ENCODE peak calls at places on chromosome 19, in five cellular contexts. S is T follicular helper cell, Z is smooth muscle cell of the brain vasculature, M is ELR, L is hippocampal formation. E is an unnamed sample.

GRCh38 chr19:17484520-17485180 is 14.3 kb downstream of the SLC27A1 start:
- DNase-seq in Z (no peak), L (no peak), M (no peak), S (no peak), E (no peak)

GRCh38 chr19:54329476-54330165 is 9.3 kb downstream of the LILRA4 start:
- DNase-seq in L (no peak), M (no peak), S (no peak), Z (no peak), E (no peak)

GRCh38 chr19:1468274-1469199 is 10.5 kb downstream of the C19orf25 start:
- DNase-seq in L (no peak), S (no peak), M (peak), Z (no peak), E (no peak)

GRCh38 chr19:54104998-54105715 is 2.5 kb downstream of the NDUFA3 start:
- DNase-seq in S (no peak), L (no peak), Z (no peak), M (no peak), E (no peak)

GRCh38 chr19:48368942-48369341 is 4.8 kb downstream of the SYNGR4 start:
- DNase-seq in L (no peak), S (no peak), Z (no peak), M (no peak), E (no peak)

GRCh38 chr19:5032101-5032967 is 63.4 kb downstream of the KDM4B start:
- DNase-seq in S (no peak), L (no peak), M (peak), Z (no peak), E (no peak)

GRCh38 chr19:53294786-53295441 is 27.4 kb upstream of the VN1R4 start:
- DNase-seq in Z (no peak), M (no peak), L (no peak), S (no peak), E (no peak)

GRCh38 chr19:47309608-47310007 is at the start of gene C5AR1:
- DNase-seq in M (peak), Z (no peak), S (no peak), L (peak), E (peak)

GRCh38 chr19:2865334-2866221 is 1.6 kb upstream of the ZNF556 start:
- DNase-seq in Z (no peak), L (no peak), M (no peak), S (no peak), E (no peak)

GRCh38 chr19:45424191-45425058 is 708 bp upstream of the ERCC1 start:
- DNase-seq in Z (peak), S (no peak), L (no peak), M (peak), E (peak)

GRCh38 chr19:6580313-6580712 is 10.6 kb downstream of the CD70 start:
- DNase-seq in S (no peak), M (peak), L (no peak), Z (no peak), E (no peak)

E was measured in CD14-positive monocyte.